ENCODE peak calls at places on chromosomes 16 and 17, in ten cellular contexts. One of them, this sample, is unnamed.

GRCh38 chr17:82666931-82667667 is 18.9 kb upstream of the WDR45B start:
- DNase-seq in M059J: no peak
- DNase-seq in activated effector memory CD4-positive, alpha-beta T cell treated with anti-CD3 and anti-CD28 coated beads, Interleukin-2, amount 50 U/mL, for 16 hours: peak
- DNase-seq in left ventricle myocardium inferior: no peak
- DNase-seq in stimulated activated CD8-positive, alpha-beta memory T cell treated with anti-CD3 and anti-CD28 coated beads, Interleukin-4, amount 100 ng/mL, for 24 hours: no peak
- DNase-seq in SJSA1: no peak
- DNase-seq in T-cell: no peak
- DNase-seq in SHP77: no peak
- DNase-seq in LoVo: no peak
- DNase-seq in GM06990: no peak
- DNase-seq in this sample: no peak

GRCh38 chr16:11833951-11834695 is 17.2 kb downstream of the RSL1D1 start:
- DNase-seq in M059J: peak
- DNase-seq in activated effector memory CD4-positive, alpha-beta T cell treated with anti-CD3 and anti-CD28 coated beads, Interleukin-2, amount 50 U/mL, for 16 hours: peak
- DNase-seq in left ventricle myocardium inferior: no peak
- DNase-seq in stimulated activated CD8-positive, alpha-beta memory T cell treated with anti-CD3 and anti-CD28 coated beads, Interleukin-4, amount 100 ng/mL, for 24 hours: no peak
- DNase-seq in SJSA1: no peak
- DNase-seq in T-cell: no peak
- DNase-seq in SHP77: no peak
- DNase-seq in LoVo: no peak
- DNase-seq in GM06990: no peak
- DNase-seq in this sample: no peak

GRCh38 chr16:76614255-76614654 is 337.1 kb downstream of the CNTNAP4 start:
- DNase-seq in M059J: no peak
- DNase-seq in activated effector memory CD4-positive, alpha-beta T cell treated with anti-CD3 and anti-CD28 coated beads, Interleukin-2, amount 50 U/mL, for 16 hours: no peak
- DNase-seq in left ventricle myocardium inferior: no peak
- DNase-seq in stimulated activated CD8-positive, alpha-beta memory T cell treated with anti-CD3 and anti-CD28 coated beads, Interleukin-4, amount 100 ng/mL, for 24 hours: no peak
- DNase-seq in SJSA1: no peak
- DNase-seq in T-cell: no peak
- DNase-seq in SHP77: no peak
- DNase-seq in LoVo: no peak
- DNase-seq in GM06990: no peak
- DNase-seq in this sample: peak

GRCh38 chr16:84648595-84649510 is 542 bp downstream of the KLHL36 start:
- DNase-seq in M059J: peak
- DNase-seq in activated effector memory CD4-positive, alpha-beta T cell treated with anti-CD3 and anti-CD28 coated beads, Interleukin-2, amount 50 U/mL, for 16 hours: peak
- DNase-seq in left ventricle myocardium inferior: peak
- DNase-seq in stimulated activated CD8-positive, alpha-beta memory T cell treated with anti-CD3 and anti-CD28 coated beads, Interleukin-4, amount 100 ng/mL, for 24 hours: peak
- DNase-seq in SJSA1: no peak
- DNase-seq in T-cell: peak
- DNase-seq in SHP77: no peak
- DNase-seq in LoVo: peak
- DNase-seq in GM06990: peak
- DNase-seq in this sample: peak

GRCh38 chr17:39357488-39357887 is 43.9 kb downstream of the FBXL20 start:
- DNase-seq in M059J: no peak
- DNase-seq in activated effector memory CD4-positive, alpha-beta T cell treated with anti-CD3 and anti-CD28 coated beads, Interleukin-2, amount 50 U/mL, for 16 hours: no peak
- DNase-seq in left ventricle myocardium inferior: no peak
- DNase-seq in stimulated activated CD8-positive, alpha-beta memory T cell treated with anti-CD3 and anti-CD28 coated beads, Interleukin-4, amount 100 ng/mL, for 24 hours: no peak
- DNase-seq in SJSA1: no peak
- DNase-seq in T-cell: no peak
- DNase-seq in SHP77: no peak
- DNase-seq in LoVo: no peak
- DNase-seq in GM06990: no peak
- DNase-seq in this sample: no peak

GRCh38 chr16:50667497-50668367 is 13.4 kb downstream of the SNX20 start:
- DNase-seq in M059J: no peak
- DNase-seq in activated effector memory CD4-positive, alpha-beta T cell treated with anti-CD3 and anti-CD28 coated beads, Interleukin-2, amount 50 U/mL, for 16 hours: no peak
- DNase-seq in left ventricle myocardium inferior: no peak
- DNase-seq in stimulated activated CD8-positive, alpha-beta memory T cell treated with anti-CD3 and anti-CD28 coated beads, Interleukin-4, amount 100 ng/mL, for 24 hours: no peak
- DNase-seq in SJSA1: no peak
- DNase-seq in T-cell: no peak
- DNase-seq in SHP77: no peak
- DNase-seq in LoVo: no peak
- DNase-seq in GM06990: no peak
- DNase-seq in this sample: no peak

GRCh38 chr17:60743812-60744211 is 66.2 kb downstream of the BCAS3 start:
- DNase-seq in M059J: peak
- DNase-seq in activated effector memory CD4-positive, alpha-beta T cell treated with anti-CD3 and anti-CD28 coated beads, Interleukin-2, amount 50 U/mL, for 16 hours: no peak
- DNase-seq in left ventricle myocardium inferior: no peak
- DNase-seq in stimulated activated CD8-positive, alpha-beta memory T cell treated with anti-CD3 and anti-CD28 coated beads, Interleukin-4, amount 100 ng/mL, for 24 hours: no peak
- DNase-seq in SJSA1: no peak
- DNase-seq in T-cell: no peak
- DNase-seq in SHP77: no peak
- DNase-seq in LoVo: peak
- DNase-seq in GM06990: no peak
- DNase-seq in this sample: no peak

GRCh38 chr16:50594332-50595260 is 46.4 kb downstream of the NKD1 start:
- DNase-seq in M059J: peak
- DNase-seq in activated effector memory CD4-positive, alpha-beta T cell treated with anti-CD3 and anti-CD28 coated beads, Interleukin-2, amount 50 U/mL, for 16 hours: no peak
- DNase-seq in left ventricle myocardium inferior: no peak
- DNase-seq in stimulated activated CD8-positive, alpha-beta memory T cell treated with anti-CD3 and anti-CD28 coated beads, Interleukin-4, amount 100 ng/mL, for 24 hours: no peak
- DNase-seq in SJSA1: no peak
- DNase-seq in T-cell: no peak
- DNase-seq in SHP77: no peak
- DNase-seq in LoVo: no peak
- DNase-seq in GM06990: no peak
- DNase-seq in this sample: no peak

GRCh38 chr16:47612711-47613110 is 151.6 kb downstream of the PHKB start:
- DNase-seq in M059J: no peak
- DNase-seq in activated effector memory CD4-positive, alpha-beta T cell treated with anti-CD3 and anti-CD28 coated beads, Interleukin-2, amount 50 U/mL, for 16 hours: no peak
- DNase-seq in left ventricle myocardium inferior: no peak
- DNase-seq in stimulated activated CD8-positive, alpha-beta memory T cell treated with anti-CD3 and anti-CD28 coated beads, Interleukin-4, amount 100 ng/mL, for 24 hours: no peak
- DNase-seq in SJSA1: no peak
- DNase-seq in T-cell: no peak
- DNase-seq in SHP77: no peak
- DNase-seq in LoVo: no peak
- DNase-seq in GM06990: no peak
- DNase-seq in this sample: no peak

GRCh38 chr17:8151120-8151640 is 1.0 kb downstream of the PER1 start:
- DNase-seq in M059J: peak
- DNase-seq in activated effector memory CD4-positive, alpha-beta T cell treated with anti-CD3 and anti-CD28 coated beads, Interleukin-2, amount 50 U/mL, for 16 hours: peak
- DNase-seq in left ventricle myocardium inferior: peak
- DNase-seq in stimulated activated CD8-positive, alpha-beta memory T cell treated with anti-CD3 and anti-CD28 coated beads, Interleukin-4, amount 100 ng/mL, for 24 hours: peak
- DNase-seq in SJSA1: peak
- DNase-seq in T-cell: peak
- DNase-seq in SHP77: peak
- DNase-seq in LoVo: no peak
- DNase-seq in GM06990: peak
- DNase-seq in this sample: peak

GRCh38 chr16:23155445-23156049 is 6.3 kb upstream of the USP31 start:
- DNase-seq in M059J: no peak
- DNase-seq in activated effector memory CD4-positive, alpha-beta T cell treated with anti-CD3 and anti-CD28 coated beads, Interleukin-2, amount 50 U/mL, for 16 hours: no peak
- DNase-seq in left ventricle myocardium inferior: no peak
- DNase-seq in stimulated activated CD8-positive, alpha-beta memory T cell treated with anti-CD3 and anti-CD28 coated beads, Interleukin-4, amount 100 ng/mL, for 24 hours: no peak
- DNase-seq in SJSA1: no peak
- DNase-seq in T-cell: no peak
- DNase-seq in SHP77: no peak
- DNase-seq in LoVo: no peak
- DNase-seq in GM06990: no peak
- DNase-seq in this sample: no peak

GRCh38 chr17:28380572-28380907 is 9.0 kb downstream of the SARM1 start:
- DNase-seq in M059J: no peak
- DNase-seq in activated effector memory CD4-positive, alpha-beta T cell treated with anti-CD3 and anti-CD28 coated beads, Interleukin-2, amount 50 U/mL, for 16 hours: no peak
- DNase-seq in left ventricle myocardium inferior: no peak
- DNase-seq in stimulated activated CD8-positive, alpha-beta memory T cell treated with anti-CD3 and anti-CD28 coated beads, Interleukin-4, amount 100 ng/mL, for 24 hours: no peak
- DNase-seq in SJSA1: no peak
- DNase-seq in T-cell: no peak
- DNase-seq in SHP77: no peak
- DNase-seq in LoVo: no peak
- DNase-seq in GM06990: no peak
- DNase-seq in this sample: no peak

GRCh38 chr17:68310141-68310540 is 18.8 kb downstream of the ARSG start:
- DNase-seq in M059J: peak
- DNase-seq in activated effector memory CD4-positive, alpha-beta T cell treated with anti-CD3 and anti-CD28 coated beads, Interleukin-2, amount 50 U/mL, for 16 hours: peak
- DNase-seq in left ventricle myocardium inferior: no peak
- DNase-seq in stimulated activated CD8-positive, alpha-beta memory T cell treated with anti-CD3 and anti-CD28 coated beads, Interleukin-4, amount 100 ng/mL, for 24 hours: no peak
- DNase-seq in SJSA1: no peak
- DNase-seq in T-cell: no peak
- DNase-seq in SHP77: no peak
- DNase-seq in LoVo: peak
- DNase-seq in GM06990: no peak
- DNase-seq in this sample: no peak

GRCh38 chr17:42518755-42519545 is 17.1 kb upstream of the NAGLU start:
- DNase-seq in M059J: peak
- DNase-seq in activated effector memory CD4-positive, alpha-beta T cell treated with anti-CD3 and anti-CD28 coated beads, Interleukin-2, amount 50 U/mL, for 16 hours: no peak
- DNase-seq in left ventricle myocardium inferior: peak
- DNase-seq in stimulated activated CD8-positive, alpha-beta memory T cell treated with anti-CD3 and anti-CD28 coated beads, Interleukin-4, amount 100 ng/mL, for 24 hours: no peak
- DNase-seq in SJSA1: peak
- DNase-seq in T-cell: no peak
- DNase-seq in SHP77: no peak
- DNase-seq in LoVo: peak
- DNase-seq in GM06990: no peak
- DNase-seq in this sample: peak

GRCh38 chr16:1768061-1768766 is 3.1 kb downstream of the NME3 start:
- DNase-seq in M059J: no peak
- DNase-seq in activated effector memory CD4-positive, alpha-beta T cell treated with anti-CD3 and anti-CD28 coated beads, Interleukin-2, amount 50 U/mL, for 16 hours: no peak
- DNase-seq in left ventricle myocardium inferior: no peak
- DNase-seq in stimulated activated CD8-positive, alpha-beta memory T cell treated with anti-CD3 and anti-CD28 coated beads, Interleukin-4, amount 100 ng/mL, for 24 hours: no peak
- DNase-seq in SJSA1: no peak
- DNase-seq in T-cell: no peak
- DNase-seq in SHP77: no peak
- DNase-seq in LoVo: no peak
- DNase-seq in GM06990: no peak
- DNase-seq in this sample: no peak

GRCh38 chr17:49515196-49515770 is 20.2 kb downstream of the NGFR start:
- DNase-seq in M059J: peak
- DNase-seq in activated effector memory CD4-positive, alpha-beta T cell treated with anti-CD3 and anti-CD28 coated beads, Interleukin-2, amount 50 U/mL, for 16 hours: no peak
- DNase-seq in left ventricle myocardium inferior: peak
- DNase-seq in stimulated activated CD8-positive, alpha-beta memory T cell treated with anti-CD3 and anti-CD28 coated beads, Interleukin-4, amount 100 ng/mL, for 24 hours: no peak
- DNase-seq in SJSA1: peak
- DNase-seq in T-cell: no peak
- DNase-seq in SHP77: no peak
- DNase-seq in LoVo: peak
- DNase-seq in GM06990: peak
- DNase-seq in this sample: peak

GRCh38 chr17:72136692-72137550 is 16.1 kb downstream of the SOX9 start:
- DNase-seq in M059J: peak
- DNase-seq in activated effector memory CD4-positive, alpha-beta T cell treated with anti-CD3 and anti-CD28 coated beads, Interleukin-2, amount 50 U/mL, for 16 hours: no peak
- DNase-seq in left ventricle myocardium inferior: no peak
- DNase-seq in stimulated activated CD8-positive, alpha-beta memory T cell treated with anti-CD3 and anti-CD28 coated beads, Interleukin-4, amount 100 ng/mL, for 24 hours: no peak
- DNase-seq in SJSA1: no peak
- DNase-seq in T-cell: no peak
- DNase-seq in SHP77: no peak
- DNase-seq in LoVo: no peak
- DNase-seq in GM06990: no peak
- DNase-seq in this sample: no peak

GRCh38 chr17:48307814-48308411 is 122.1 kb downstream of the SKAP1 start:
- DNase-seq in M059J: peak
- DNase-seq in activated effector memory CD4-positive, alpha-beta T cell treated with anti-CD3 and anti-CD28 coated beads, Interleukin-2, amount 50 U/mL, for 16 hours: peak
- DNase-seq in left ventricle myocardium inferior: peak
- DNase-seq in stimulated activated CD8-positive, alpha-beta memory T cell treated with anti-CD3 and anti-CD28 coated beads, Interleukin-4, amount 100 ng/mL, for 24 hours: peak
- DNase-seq in SJSA1: peak
- DNase-seq in T-cell: peak
- DNase-seq in SHP77: peak
- DNase-seq in LoVo: peak
- DNase-seq in GM06990: no peak
- DNase-seq in this sample: peak